ENCODE peak calls at places on chromosomes 7 and 10, in four cellular contexts. E is WTC11, R is HepG2, X is K562. D is an unnamed sample.

GRCh38 chr10:131573256-131574215 is 262.0 kb upstream of the TCERG1L start:
- DNase-seq in R (no peak), E (no peak), X (no peak), D (no peak)

GRCh38 chr7:129401228-129401967 is 32.8 kb upstream of the STRIP2 start:
- DNase-seq in E (no peak), R (peak; percentile 29), X (peak; percentile 78), D (no peak)

GRCh38 chr10:19904202-19904661 is 88.0 kb downstream of the PLXDC2 start:
- DNase-seq in E (no peak), X (no peak), R (no peak), D (no peak)

GRCh38 chr10:36759111-36759805 is 366.1 kb upstream of the ANKRD30A start:
- DNase-seq in R (no peak), X (no peak), E (no peak), D (peak; percentile 5)

GRCh38 chr7:159016591-159016990 is 128.1 kb downstream of the VIPR2 start:
- DNase-seq in R (no peak), X (no peak), E (no peak), D (no peak)

GRCh38 chr10:131020775-131021174 is 290.7 kb downstream of the TCERG1L start:
- DNase-seq in X (no peak), R (no peak), E (no peak), D (no peak)

GRCh38 chr10:47013469-47014169 is 102.4 kb downstream of the PTPN20 start:
- DNase-seq in R (no peak), X (peak; percentile 8), E (peak; percentile 53), D (no peak)

GRCh38 chr7:74068378-74069085 is 15.1 kb upstream of the LIMK1 start:
- DNase-seq in E (no peak), R (no peak), X (peak; percentile 5), D (no peak)

GRCh38 chr7:209846-210245 is 17.5 kb downstream of the FAM20C start:
- DNase-seq in E (no peak), R (no peak), X (no peak), D (no peak)

GRCh38 chr7:102985176-102985783 is 72.5 kb downstream of the LRRC17 start:
- DNase-seq in R (no peak), X (no peak), E (no peak), D (no peak)

GRCh38 chr10:60162631-60163030 is 227.0 kb downstream of the ANK3 start:
- DNase-seq in E (no peak), R (no peak), X (no peak), D (no peak)

GRCh38 chr7:94392391-94392782 is 2.3 kb upstream of the COL1A2 start:
- DNase-seq in R (no peak), E (no peak), X (no peak), D (no peak)

GRCh38 chr7:94393251-94393758 is 1.4 kb upstream of the COL1A2 start:
- DNase-seq in R (no peak), X (no peak), E (peak; percentile 28), D (no peak)

GRCh38 chr7:94394399-94395140 is at the start of gene COL1A2:
- DNase-seq in R (no peak), E (peak; percentile 68), X (peak; percentile 19), D (no peak)

GRCh38 chr7:94395141-94396041 is 696 bp downstream of the COL1A2 start:
- DNase-seq in E (peak; percentile 36), X (peak; percentile 84), R (peak; percentile 63), D (peak; percentile 47)

GRCh38 chr7:94394058-94394398 is 667 bp upstream of the COL1A2 start:
- DNase-seq in E (no peak), X (no peak), R (no peak), D (no peak)
- TF ChIP-seq MAX in E (no peak), X (no peak), R (no peak), D (no peak)

GRCh38 chr10:124677871-124678565 is 66.2 kb downstream of the FAM53B start:
- DNase-seq in E (no peak), R (no peak), X (no peak), D (no peak)

GRCh38 chr10:124680675-124681074 is 63.5 kb downstream of the FAM53B start:
- DNase-seq in E (no peak), R (no peak), X (no peak), D (no peak)

GRCh38 chr10:124677291-124677690 is 66.9 kb downstream of the FAM53B start:
- DNase-seq in E (no peak), R (no peak), X (no peak), D (no peak)

GRCh38 chr10:124679401-124679800 is 64.8 kb downstream of the FAM53B start:
- DNase-seq in R (no peak), E (no peak), X (no peak), D (no peak)

GRCh38 chr10:124678566-124679240 is 65.5 kb downstream of the FAM53B start:
- DNase-seq in R (no peak), X (no peak), E (no peak), D (no peak)
- TF ChIP-seq HMGXB4 in R (no peak), X (no peak), E (no peak), D (no peak)

GRCh38 chr7:27204851-27205322 is 5.0 kb upstream of the HOXA13 start:
- DNase-seq in E (no peak), X (no peak), R (no peak), D (no peak)
- TF ChIP-seq MAX in E (no peak), X (no peak), R (no peak), D (no peak)

DNA sequence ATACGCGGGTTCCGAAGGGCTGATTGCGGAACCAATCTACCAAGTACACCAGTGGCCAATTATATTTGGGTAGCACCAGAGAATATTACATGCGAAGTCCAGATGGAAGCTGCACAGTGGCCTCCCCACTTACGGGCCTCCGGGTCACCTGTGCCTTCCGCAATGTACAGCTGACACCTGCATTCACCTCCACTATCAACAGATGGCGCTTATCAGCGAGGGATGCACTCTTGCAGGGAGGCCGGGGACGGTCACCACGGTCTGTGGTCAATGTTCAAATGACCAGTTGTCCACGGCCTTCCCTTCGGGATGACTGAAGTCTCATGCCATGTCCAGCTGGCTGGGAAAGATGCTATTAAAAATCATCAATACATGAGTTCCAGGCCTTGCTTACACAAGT is 47.6 kb downstream of the SLIT1 start:
- DNase-seq in E (peak; percentile 60), X (peak; percentile 26), R (peak; percentile 50), D (peak; percentile 58)
- TF ChIP-seq HMGXB4 in E (no peak), X (no peak), R (no peak), D (no peak)

GRCh38 chr7:84547326-84547725 is 352.7 kb upstream of the SEMA3A start:
- DNase-seq in E (no peak), R (no peak), X (no peak), D (no peak)

GRCh38 chr7:84546403-84546802 is 351.8 kb upstream of the SEMA3A start:
- DNase-seq in R (peak; percentile 12), X (no peak), E (peak; percentile 24), D (no peak)

GRCh38 chr7:84553711-84554110 is 359.1 kb upstream of the SEMA3A start:
- DNase-seq in E (no peak), X (no peak), R (no peak), D (no peak)

GRCh38 chr7:84549409-84549808 is 354.8 kb upstream of the SEMA3A start:
- DNase-seq in E (no peak), X (no peak), R (no peak), D (no peak)

GRCh38 chr7:84548366-84549085 is 353.9 kb upstream of the SEMA3A start:
- DNase-seq in E (no peak), X (no peak), R (no peak), D (no peak)
- TF ChIP-seq MAX in E (no peak), X (no peak), R (no peak), D (no peak)

DNA sequence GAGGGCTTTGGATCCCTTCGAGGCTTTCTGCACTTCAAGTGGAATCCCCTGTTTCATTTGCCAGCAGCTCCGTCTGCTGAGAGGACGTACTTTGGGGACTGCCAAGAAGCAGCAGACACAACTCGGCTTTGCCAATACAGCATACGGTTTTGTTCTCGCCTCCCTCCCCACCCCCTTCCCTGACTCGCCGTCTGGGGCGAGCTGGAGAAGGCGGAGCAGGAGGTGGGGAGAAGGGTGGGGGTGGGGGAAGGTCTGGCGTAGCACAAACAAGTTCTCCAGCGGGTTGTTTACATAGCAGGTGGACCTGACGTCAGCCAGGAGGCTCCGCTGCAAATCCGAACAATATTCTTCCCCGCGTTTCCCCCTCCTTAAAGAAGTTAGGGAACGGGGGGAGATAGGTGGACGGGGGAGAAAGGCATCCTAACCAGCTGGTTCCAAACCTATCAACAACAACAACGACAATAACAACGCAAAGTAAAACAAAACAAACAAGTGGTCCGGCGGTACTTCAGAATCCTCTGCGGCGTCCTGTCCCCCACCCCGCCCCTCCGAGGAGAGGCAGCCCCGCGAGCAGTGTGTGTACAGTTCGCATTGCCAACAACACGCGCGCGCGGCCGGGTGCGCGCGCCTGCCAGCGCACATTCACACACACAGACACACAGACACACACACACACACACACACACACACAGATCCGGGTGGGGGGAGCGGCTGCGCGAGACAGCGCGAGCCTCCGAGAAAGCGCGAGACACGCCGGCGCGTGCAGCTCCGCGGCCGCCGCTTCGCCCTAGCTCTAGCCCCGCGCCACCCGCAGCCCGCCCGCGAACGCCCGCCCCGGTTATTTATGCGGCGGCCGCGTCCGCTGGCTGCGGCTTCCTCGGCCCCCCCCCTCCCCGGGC is 167.0 kb upstream of the PPP1R3A start:
- DNase-seq in E (peak; percentile 72), X (no peak), R (no peak), D (peak; percentile 25)
- TF ChIP-seq HMGXB4 in E (peak; percentile 19), X (no peak), R (no peak), D (no peak)

GRCh38 chr10:88386878-88387773 is 196.0 kb downstream of the RNLS start:
- DNase-seq in X (no peak), E (no peak), R (peak; percentile 50), D (peak; percentile 73)
- TF ChIP-seq MAX in X (no peak), E (no peak), R (no peak), D (no peak)